ENCODE peak calls at places on chromosomes 16 and 17, in seven cellular contexts. One of them, this sample, is unnamed.
A peak's percentile ranks its signal among the peaks of the same experiment; 100 is the strongest.

GRCh38 chr17:79630821-79631639 is 20.2 kb upstream of the RBFOX3 start:
- DNase-seq in K562: no peak
- DNase-seq in H1: no peak
- DNase-seq in HCT116: no peak
- DNase-seq in SK-N-SH: peak; percentile 22
- DNase-seq in HepG2: no peak
- DNase-seq in GM12878: no peak
- DNase-seq in this sample: no peak

GRCh38 chr17:49707246-49707607 is 537 bp downstream of the SLC35B1 start:
- DNase-seq in HepG2: no peak
- DNase-seq in GM12878: no peak
- DNase-seq in H1: no peak
- DNase-seq in HCT116: no peak
- DNase-seq in SK-N-SH: no peak
- DNase-seq in K562: no peak
- DNase-seq in this sample: peak; percentile 12

GRCh38 chr16:68287276-68288251 is 23.2 kb downstream of the SLC7A6OS start:
- DNase-seq in HepG2: no peak
- DNase-seq in H1: no peak
- DNase-seq in K562: no peak
- DNase-seq in SK-N-SH: no peak
- DNase-seq in HCT116: no peak
- DNase-seq in GM12878: no peak
- DNase-seq in this sample: peak; percentile 89

GRCh38 chr16:89017956-89018604 is 41.1 kb upstream of the CBFA2T3 start:
- DNase-seq in K562: no peak
- DNase-seq in SK-N-SH: no peak
- DNase-seq in HepG2: no peak
- DNase-seq in H1: no peak
- DNase-seq in HCT116: no peak
- DNase-seq in GM12878: no peak
- DNase-seq in this sample: no peak

GRCh38 chr17:41973457-41973856 is 6.9 kb downstream of the CNP start:
- DNase-seq in HCT116: no peak
- DNase-seq in GM12878: no peak
- DNase-seq in H1: no peak
- DNase-seq in SK-N-SH: no peak
- DNase-seq in K562: no peak
- DNase-seq in HepG2: no peak
- DNase-seq in this sample: no peak

GRCh38 chr16:84199861-84200260 is 8.9 kb downstream of the ADAD2 start:
- DNase-seq in GM12878: no peak
- DNase-seq in HCT116: no peak
- DNase-seq in HepG2: no peak
- DNase-seq in H1: no peak
- DNase-seq in K562: no peak
- DNase-seq in SK-N-SH: no peak
- DNase-seq in this sample: no peak

GRCh38 chr16:28569011-28569410 is 15.3 kb downstream of the SGF29 start:
- DNase-seq in HCT116: no peak
- DNase-seq in K562: no peak
- DNase-seq in H1: no peak
- DNase-seq in GM12878: no peak
- DNase-seq in HepG2: no peak
- DNase-seq in SK-N-SH: no peak
- DNase-seq in this sample: no peak

GRCh38 chr17:44095647-44096496 is 25.3 kb downstream of the G6PC3 start:
- DNase-seq in GM12878: no peak
- DNase-seq in K562: peak; percentile 82
- DNase-seq in HCT116: no peak
- DNase-seq in H1: peak; percentile 78
- DNase-seq in HepG2: peak; percentile 94
- DNase-seq in SK-N-SH: peak; percentile 85
- DNase-seq in this sample: peak; percentile 97

GRCh38 chr17:27288183-27288582 is 5.7 kb upstream of the WSB1 start:
- DNase-seq in H1: no peak
- DNase-seq in SK-N-SH: no peak
- DNase-seq in HepG2: no peak
- DNase-seq in GM12878: no peak
- DNase-seq in K562: no peak
- DNase-seq in HCT116: no peak
- DNase-seq in this sample: no peak
- TF ChIP-seq MAX in H1: no peak
- TF ChIP-seq MAX in SK-N-SH: no peak
- TF ChIP-seq MAX in HepG2: no peak
- TF ChIP-seq MAX in GM12878: no peak
- TF ChIP-seq MAX in K562: no peak
- TF ChIP-seq MAX in HCT116: no peak
- TF ChIP-seq MAX in this sample: no peak

DNA sequence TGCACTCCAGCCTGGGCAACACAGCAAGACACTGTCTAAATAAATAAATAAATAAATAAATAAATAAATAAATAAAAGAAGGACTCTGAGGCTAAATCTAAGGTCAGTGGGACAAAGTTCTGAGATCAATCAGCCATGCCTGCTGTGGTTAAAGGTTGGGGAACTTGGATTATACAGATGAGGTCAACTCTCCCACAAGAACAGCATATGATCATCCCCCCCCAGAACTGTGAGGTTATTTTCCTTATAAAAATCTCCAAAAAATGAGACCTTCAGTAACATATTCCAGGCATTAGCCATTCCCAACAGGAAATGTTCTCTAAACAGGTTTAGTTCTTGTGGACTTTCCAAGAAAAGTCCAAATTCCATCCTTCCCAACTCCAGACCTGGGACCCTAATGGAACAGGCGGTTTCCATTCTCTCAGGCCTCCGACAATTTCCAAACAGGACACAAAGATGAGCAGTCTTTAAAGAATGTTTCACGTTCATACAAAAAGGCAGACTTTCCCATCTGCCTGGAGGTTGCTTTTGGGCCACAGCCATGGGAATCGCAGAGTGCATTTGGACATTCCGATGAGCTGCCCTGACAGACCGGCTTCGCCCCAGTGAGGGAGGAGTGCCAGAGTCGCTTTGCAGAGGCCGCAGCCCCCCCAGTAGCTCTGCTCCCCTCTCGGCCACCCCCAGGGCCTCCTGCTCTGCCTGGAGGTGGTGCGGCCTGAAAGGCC is 90.1 kb downstream of the C16orf95 start:
- DNase-seq in HepG2: no peak
- DNase-seq in SK-N-SH: no peak
- DNase-seq in GM12878: no peak
- DNase-seq in HCT116: no peak
- DNase-seq in K562: no peak
- DNase-seq in H1: no peak
- DNase-seq in this sample: peak; percentile 18
- H3K9ac ChIP-seq in HepG2: no peak overlapping the region
- H3K9ac ChIP-seq in SK-N-SH: no peak overlapping the region
- H3K9ac ChIP-seq in GM12878: no peak overlapping the region
- H3K9ac ChIP-seq in HCT116: no peak overlapping the region
- H3K9ac ChIP-seq in K562: peak overlapping the region; percentile 15
- H3K9ac ChIP-seq in H1: no peak overlapping the region
- H3K9ac ChIP-seq in this sample: no peak overlapping the region

DNA sequence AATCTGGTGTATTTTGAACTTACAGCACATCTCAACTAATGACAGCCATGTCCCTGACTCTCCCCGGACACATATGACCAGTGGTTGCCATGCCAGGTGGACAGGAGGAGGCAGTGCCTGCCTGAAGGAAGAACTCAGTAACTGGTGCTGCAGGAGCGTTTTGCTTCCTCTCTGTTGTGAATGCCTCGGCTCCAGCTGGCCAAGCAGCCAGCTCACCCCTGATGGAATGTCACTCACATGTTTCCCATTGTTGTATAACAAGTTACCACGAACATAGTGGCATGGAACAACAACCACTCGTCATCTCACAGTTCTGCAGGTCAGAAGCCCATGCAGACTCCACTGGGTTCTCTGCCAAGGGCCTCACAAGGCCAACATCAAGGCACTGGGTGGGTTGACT is 20.1 kb upstream of the IRF8 start:
- DNase-seq in HepG2: no peak
- DNase-seq in HCT116: no peak
- DNase-seq in K562: no peak
- DNase-seq in SK-N-SH: no peak
- DNase-seq in GM12878: no peak
- DNase-seq in H1: no peak
- DNase-seq in this sample: peak; percentile 92
- TF ChIP-seq MAX in HepG2: no peak
- TF ChIP-seq MAX in HCT116: no peak
- TF ChIP-seq MAX in K562: no peak
- TF ChIP-seq MAX in SK-N-SH: no peak
- TF ChIP-seq MAX in GM12878: no peak
- TF ChIP-seq MAX in H1: no peak
- TF ChIP-seq MAX in this sample: peak; percentile 48

GRCh38 chr16:73053379-73054130 is 5.6 kb upstream of the ZFHX3 start:
- DNase-seq in GM12878: no peak
- DNase-seq in SK-N-SH: peak; percentile 52
- DNase-seq in HepG2: peak; percentile 75
- DNase-seq in H1: no peak
- DNase-seq in K562: no peak
- DNase-seq in HCT116: peak; percentile 55
- DNase-seq in this sample: peak; percentile 86
- H3K9ac ChIP-seq in GM12878: no peak overlapping the region
- H3K9ac ChIP-seq in SK-N-SH: peak overlapping the region; percentile 91
- H3K9ac ChIP-seq in HepG2: peak overlapping the region; percentile 50
- H3K9ac ChIP-seq in H1: no peak overlapping the region
- H3K9ac ChIP-seq in K562: no peak overlapping the region
- H3K9ac ChIP-seq in HCT116: peak overlapping the region; percentile 65
- H3K9ac ChIP-seq in this sample: peak overlapping the region; percentile 91

GRCh38 chr17:4230142-4230541 is 33.6 kb downstream of the ANKFY1 start:
- DNase-seq in GM12878: no peak
- DNase-seq in K562: no peak
- DNase-seq in H1: no peak
- DNase-seq in HepG2: no peak
- DNase-seq in HCT116: peak; percentile 31
- DNase-seq in SK-N-SH: no peak
- DNase-seq in this sample: peak; percentile 93

GRCh38 chr17:4233668-4234258 is 30.0 kb downstream of the ANKFY1 start:
- DNase-seq in GM12878: no peak
- DNase-seq in SK-N-SH: no peak
- DNase-seq in K562: no peak
- DNase-seq in HepG2: no peak
- DNase-seq in HCT116: no peak
- DNase-seq in H1: no peak
- DNase-seq in this sample: no peak

GRCh38 chr17:4229627-4230026 is 34.2 kb downstream of the ANKFY1 start:
- DNase-seq in HepG2: no peak
- DNase-seq in GM12878: no peak
- DNase-seq in SK-N-SH: no peak
- DNase-seq in HCT116: no peak
- DNase-seq in H1: no peak
- DNase-seq in K562: no peak
- DNase-seq in this sample: no peak

GRCh38 chr17:4234406-4234805 is 29.4 kb downstream of the ANKFY1 start:
- DNase-seq in GM12878: no peak
- DNase-seq in HepG2: no peak
- DNase-seq in K562: no peak
- DNase-seq in HCT116: no peak
- DNase-seq in SK-N-SH: no peak
- DNase-seq in H1: no peak
- DNase-seq in this sample: no peak

DNA sequence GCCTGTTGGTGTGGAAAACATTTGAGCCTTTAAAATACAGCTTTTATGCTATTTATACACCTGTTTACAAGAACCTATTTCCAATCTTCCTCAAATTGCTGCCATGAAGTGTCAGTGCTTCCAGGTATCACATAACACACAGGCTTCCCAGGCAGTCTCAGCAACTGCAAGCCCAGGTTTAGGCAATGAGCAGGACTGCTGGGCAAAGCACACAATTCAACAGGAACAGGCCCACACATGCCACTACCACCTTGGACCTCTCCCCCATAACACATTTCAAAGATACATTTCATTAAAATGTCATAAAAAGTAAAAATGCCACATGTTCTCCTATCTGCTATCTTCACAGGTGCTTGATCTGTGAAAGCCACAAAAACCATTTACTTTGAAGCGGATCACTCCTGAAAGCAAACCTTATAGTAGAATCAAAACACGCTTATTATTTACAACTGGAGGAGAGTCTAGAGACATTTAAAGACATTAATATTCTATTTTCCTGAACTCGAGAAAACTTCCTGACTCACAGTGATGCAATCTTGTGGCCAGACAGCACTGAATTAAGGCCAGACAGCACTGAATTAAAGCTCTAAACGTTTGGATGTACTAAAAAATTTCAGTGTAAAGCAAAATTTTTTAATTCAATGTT is 31.5 kb downstream of the ANKFY1 start:
- DNase-seq in K562: no peak
- DNase-seq in HepG2: no peak
- DNase-seq in HCT116: no peak
- DNase-seq in GM12878: no peak
- DNase-seq in H1: no peak
- DNase-seq in SK-N-SH: no peak
- DNase-seq in this sample: no peak
- TF ChIP-seq MAX in K562: no peak
- TF ChIP-seq MAX in HepG2: no peak
- TF ChIP-seq MAX in HCT116: no peak
- TF ChIP-seq MAX in GM12878: no peak
- TF ChIP-seq MAX in H1: no peak
- TF ChIP-seq MAX in SK-N-SH: no peak
- TF ChIP-seq MAX in this sample: no peak

DNA sequence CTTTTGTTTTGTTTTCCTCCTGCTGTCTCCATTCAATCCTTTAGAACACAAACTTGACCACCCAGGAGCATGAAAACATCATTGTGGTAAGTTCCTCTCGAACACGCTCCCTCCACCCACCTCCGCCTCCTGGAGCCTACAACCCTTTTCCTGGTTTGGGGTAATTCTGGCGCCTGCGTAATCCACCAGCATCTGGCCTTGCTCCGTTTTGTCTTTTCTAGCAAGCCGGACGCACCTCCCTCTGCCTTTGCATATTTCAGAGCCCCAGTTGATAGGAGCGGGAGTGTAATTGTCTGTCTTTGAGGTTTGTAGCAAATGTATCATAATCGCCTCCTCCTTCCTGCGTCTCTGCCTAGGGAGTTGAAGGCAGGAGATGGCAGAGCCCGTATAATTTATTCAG is 121.4 kb upstream of the PLCG2 start:
- DNase-seq in K562: no peak
- DNase-seq in H1: no peak
- DNase-seq in GM12878: no peak
- DNase-seq in HCT116: no peak
- DNase-seq in HepG2: no peak
- DNase-seq in SK-N-SH: no peak
- DNase-seq in this sample: no peak
- H3K9ac ChIP-seq in K562: no peak overlapping the region
- H3K9ac ChIP-seq in H1: no peak overlapping the region
- H3K9ac ChIP-seq in GM12878: no peak overlapping the region
- H3K9ac ChIP-seq in HCT116: no peak overlapping the region
- H3K9ac ChIP-seq in HepG2: no peak overlapping the region
- H3K9ac ChIP-seq in SK-N-SH: no peak overlapping the region
- H3K9ac ChIP-seq in this sample: no peak overlapping the region

DNA sequence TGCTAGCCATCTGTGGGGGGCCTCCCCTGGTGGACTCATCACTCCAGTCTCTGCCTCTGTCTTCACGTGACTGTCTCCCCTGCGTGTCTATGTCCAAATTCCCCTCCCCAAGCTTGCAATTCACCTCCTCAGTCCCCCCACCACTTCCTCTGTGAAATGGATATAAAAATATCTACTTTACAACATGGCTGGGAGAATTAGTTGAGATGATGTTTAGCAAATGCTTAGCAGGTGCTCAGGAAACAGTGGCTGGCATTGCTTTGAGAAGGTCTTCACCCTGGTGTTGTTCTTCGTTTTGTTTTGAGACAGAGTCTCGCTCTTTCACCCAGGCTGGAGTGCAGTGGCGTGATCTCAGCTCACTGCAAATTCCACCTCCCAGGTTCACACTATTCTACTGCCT is 8.3 kb upstream of the ZCCHC14 start:
- DNase-seq in GM12878: no peak
- DNase-seq in H1: no peak
- DNase-seq in HepG2: no peak
- DNase-seq in HCT116: no peak
- DNase-seq in SK-N-SH: no peak
- DNase-seq in K562: no peak
- DNase-seq in this sample: no peak
- TF ChIP-seq MAX in GM12878: no peak
- TF ChIP-seq MAX in H1: no peak
- TF ChIP-seq MAX in HepG2: no peak
- TF ChIP-seq MAX in HCT116: no peak
- TF ChIP-seq MAX in SK-N-SH: no peak
- TF ChIP-seq MAX in K562: no peak
- TF ChIP-seq MAX in this sample: no peak